ENCODE peak calls at places on chromosomes 2 and 18, in eight cellular contexts. Y, H, R, E, U, K, T and N are unnamed samples.

GRCh38 chr2:158024288-158024898 is 77.3 kb upstream of the UPP2 start:
- DNase-seq in Y (no peak), H (peak; percentile 49), R (peak; percentile 62), E (peak; percentile 18), U (peak; percentile 60), K (peak; percentile 56), T (no peak), N (peak; percentile 23)

GRCh38 chr2:233912799-233913423 is 4.3 kb upstream of the TRPM8 start:
- DNase-seq in Y (no peak), H (peak; percentile 4), R (peak; percentile 70), E (peak; percentile 12), U (no peak), K (peak; percentile 22), T (no peak), N (no peak)

GRCh38 chr2:65027611-65028244 is 28.5 kb upstream of the CEP68 start:
- DNase-seq in Y (no peak), H (peak; percentile 46), R (no peak), E (no peak), U (no peak), K (no peak), T (no peak), N (no peak)

GRCh38 chr2:45168731-45169338 is 159.6 kb upstream of the SIX2 start:
- DNase-seq in Y (no peak), H (no peak), R (peak; percentile 71), E (peak; percentile 75), U (peak; percentile 38), K (no peak), T (no peak), N (no peak)

GRCh38 chr18:32301976-32302743 is 112.3 kb downstream of the MEP1B start:
- DNase-seq in Y (no peak), H (peak; percentile 62), R (no peak), E (peak; percentile 5), U (no peak), K (no peak), T (no peak), N (no peak)

GRCh38 chr2:14516844-14517243 is 115.7 kb upstream of the LRATD1 start:
- DNase-seq in Y (no peak), H (no peak), R (no peak), E (no peak), U (no peak), K (no peak), T (no peak), N (no peak)

GRCh38 chr2:36941867-36942266 is 24.5 kb downstream of the STRN start:
- DNase-seq in Y (no peak), H (no peak), R (no peak), E (no peak), U (no peak), K (no peak), T (no peak), N (no peak)

GRCh38 chr18:48869591-48869990 is 81.2 kb downstream of the SMAD7 start:
- DNase-seq in Y (no peak), H (no peak), R (no peak), E (no peak), U (no peak), K (no peak), T (no peak), N (no peak)

GRCh38 chr2:26778076-26778475 is 7.8 kb upstream of the CENPA start:
- DNase-seq in Y (no peak), H (no peak), R (no peak), E (no peak), U (no peak), K (no peak), T (no peak), N (no peak)

GRCh38 chr2:11647834-11648600 is 22.0 kb downstream of the NTSR2 start:
- DNase-seq in Y (no peak), H (no peak), R (no peak), E (no peak), U (no peak), K (no peak), T (no peak), N (no peak)

GRCh38 chr2:41500895-41501294 is 546.9 kb upstream of the PKDCC start:
- DNase-seq in Y (no peak), H (no peak), R (no peak), E (no peak), U (no peak), K (no peak), T (no peak), N (no peak)

DNA sequence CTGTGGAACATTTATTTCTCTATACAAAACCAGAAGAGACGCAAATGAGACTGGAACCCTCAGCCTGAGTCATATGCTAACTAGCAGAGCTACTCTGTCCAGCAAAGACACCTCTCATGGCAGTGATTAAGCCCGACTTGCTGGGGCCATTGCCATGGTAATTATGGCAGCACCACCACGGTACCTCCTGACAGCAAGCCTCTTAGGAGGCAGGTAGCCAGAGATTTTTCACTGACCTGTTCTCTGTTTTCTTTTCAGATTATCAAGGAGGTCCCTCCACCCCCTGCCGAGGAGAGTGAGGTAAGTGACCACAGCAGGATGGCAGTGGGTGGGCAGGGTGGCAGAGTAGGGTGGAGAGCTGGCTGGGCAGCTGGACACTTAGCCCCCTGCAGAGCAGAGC is 157.0 kb downstream of the ANTXR1 start:
- DNase-seq in Y (no peak), H (no peak), R (no peak), E (no peak), U (no peak), K (no peak), T (no peak), N (no peak)
- H3K27ac ChIP-seq in Y (no peak overlapping the region), H (no peak overlapping the region), R (no peak overlapping the region), E (peak overlapping the region; percentile 28), U (no peak overlapping the region), K (no peak overlapping the region), T (no peak overlapping the region), N (no peak overlapping the region)

GRCh38 chr2:196230051-196230450 is 58.7 kb upstream of the STK17B start:
- DNase-seq in Y (no peak), H (no peak), R (no peak), E (no peak), U (no peak), K (peak; percentile 31), T (no peak), N (no peak)

GRCh38 chr2:196230460-196230859 is 59.1 kb upstream of the STK17B start:
- DNase-seq in Y (no peak), H (no peak), R (no peak), E (no peak), U (no peak), K (no peak), T (no peak), N (no peak)

GRCh38 chr2:196234672-196235071 is 63.3 kb upstream of the STK17B start:
- DNase-seq in Y (no peak), H (no peak), R (no peak), E (no peak), U (no peak), K (no peak), T (no peak), N (no peak)

GRCh38 chr2:196233808-196234501 is 62.6 kb upstream of the STK17B start:
- DNase-seq in Y (peak; percentile 70), H (no peak), R (no peak), E (no peak), U (no peak), K (no peak), T (no peak), N (no peak)

GRCh38 chr2:196233033-196233807 is 61.8 kb upstream of the STK17B start:
- DNase-seq in Y (peak; percentile 75), H (peak; percentile 55), R (no peak), E (peak; percentile 5), U (peak; percentile 65), K (peak; percentile 48), T (no peak), N (no peak)
- H3K27ac ChIP-seq in Y (peak overlapping the region; percentile 98), H (peak overlapping the region; percentile 21), R (no peak overlapping the region), E (peak overlapping the region; percentile 33), U (peak overlapping the region; percentile 71), K (peak overlapping the region; percentile 45), T (no peak overlapping the region), N (no peak overlapping the region)

GRCh38 chr2:143559202-143559601 is 430.0 kb downstream of the ARHGAP15 start:
- DNase-seq in Y (no peak), H (no peak), R (no peak), E (no peak), U (no peak), K (no peak), T (no peak), N (no peak)

GRCh38 chr2:143560724-143561123 is 431.5 kb downstream of the ARHGAP15 start:
- DNase-seq in Y (no peak), H (no peak), R (no peak), E (no peak), U (no peak), K (no peak), T (no peak), N (no peak)

GRCh38 chr2:143558665-143559064 is 429.4 kb downstream of the ARHGAP15 start:
- DNase-seq in Y (no peak), H (peak; percentile 14), R (no peak), E (no peak), U (no peak), K (peak; percentile 20), T (no peak), N (no peak)

DNA sequence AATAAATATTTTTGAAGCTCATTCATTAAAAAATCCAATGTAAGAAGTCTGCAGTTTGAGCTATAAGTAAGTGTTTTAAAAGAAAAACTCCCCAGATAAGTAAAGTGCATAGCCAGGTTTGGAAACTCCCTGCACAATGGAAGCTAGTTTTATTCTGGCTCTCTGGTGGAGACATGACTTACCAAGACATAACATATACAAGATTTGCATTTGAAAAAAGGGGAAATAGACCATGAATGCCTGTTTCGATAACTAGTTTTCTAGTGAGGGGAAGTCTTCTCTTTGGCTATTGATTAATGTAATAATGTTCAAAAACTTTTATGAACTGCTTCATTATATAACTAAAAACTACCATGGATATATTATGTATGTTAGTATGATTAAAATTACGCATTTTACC is 435.2 kb downstream of the ARHGAP15 start:
- DNase-seq in Y (no peak), H (no peak), R (no peak), E (no peak), U (no peak), K (no peak), T (no peak), N (no peak)
- H3K27ac ChIP-seq in Y (no peak overlapping the region), H (no peak overlapping the region), R (no peak overlapping the region), E (no peak overlapping the region), U (no peak overlapping the region), K (no peak overlapping the region), T (no peak overlapping the region), N (no peak overlapping the region)

GRCh38 chr2:129642526-129643043 is 336.9 kb upstream of the RAB6C start:
- DNase-seq in Y (no peak), H (no peak), R (no peak), E (no peak), U (no peak), K (no peak), T (no peak), N (no peak)

GRCh38 chr2:129641371-129641770 is 338.1 kb upstream of the RAB6C start:
- DNase-seq in Y (no peak), H (no peak), R (no peak), E (no peak), U (no peak), K (no peak), T (no peak), N (no peak)

DNA sequence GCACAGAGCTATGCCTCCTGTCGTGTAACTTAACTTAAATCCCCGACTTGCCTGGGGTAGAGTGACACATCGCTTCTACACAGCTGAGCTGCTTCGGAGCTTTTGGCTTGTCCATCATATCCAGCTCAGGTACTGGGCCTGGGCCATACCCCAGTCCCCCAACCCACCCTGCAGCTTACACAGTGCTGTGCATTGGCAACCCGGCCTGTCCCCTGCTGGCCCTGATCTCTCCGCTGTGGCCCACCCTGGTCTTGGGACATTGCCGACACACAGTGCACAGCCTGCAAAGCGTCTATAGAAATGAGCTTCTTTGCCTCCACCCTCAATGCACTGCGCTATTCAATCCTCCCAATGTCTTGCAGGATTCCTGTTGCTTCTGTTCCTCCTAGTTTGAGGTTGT is 342.8 kb upstream of the RAB6C start:
- DNase-seq in Y (no peak), H (no peak), R (no peak), E (no peak), U (no peak), K (no peak), T (no peak), N (no peak)
- H3K27ac ChIP-seq in Y (no peak overlapping the region), H (no peak overlapping the region), R (no peak overlapping the region), E (no peak overlapping the region), U (no peak overlapping the region), K (no peak overlapping the region), T (no peak overlapping the region), N (no peak overlapping the region)